ENCODE peak calls at places on chromosomes 4 and X, in eight cellular contexts. Y, G, R, T, K, V, H and Q are unnamed samples.

GRCh38 chr4:110823251-110823650 is 200.4 kb upstream of the PITX2 start:
- DNase-seq in Y (peak), R (no peak), G (peak), V (peak), T (no peak), K (no peak), H (no peak), Q (no peak)

GRCh38 chr4:8115916-8116315 is 42.7 kb downstream of the ABLIM2 start:
- DNase-seq in T (no peak), Y (no peak), K (no peak), H (no peak), G (no peak), R (no peak), V (no peak), Q (no peak)

GRCh38 chr4:11228575-11228974 is 200.1 kb downstream of the HS3ST1 start:
- DNase-seq in V (no peak), R (no peak), G (no peak), H (no peak), K (no peak), Y (no peak), T (no peak), Q (no peak)

GRCh38 chr4:3651267-3651846 is 114.8 kb upstream of the ADRA2C start:
- DNase-seq in R (no peak), V (no peak), K (no peak), Y (no peak), T (no peak), H (no peak), G (no peak), Q (peak)

GRCh38 chrX:7072856-7073255 is 74.7 kb upstream of the STS start:
- DNase-seq in V (no peak), H (no peak), T (no peak), R (no peak), Y (no peak), K (no peak), G (no peak), Q (no peak)

GRCh38 chr4:106746451-106746850 is 289.7 kb downstream of the DKK2 start:
- DNase-seq in T (no peak), K (no peak), V (peak), R (no peak), G (peak), Y (no peak), H (no peak), Q (no peak)

GRCh38 chr4:122050836-122051235 is 99.0 kb upstream of the TRPC3 start:
- DNase-seq in Y (no peak), T (no peak), K (no peak), R (no peak), V (no peak), G (no peak), H (no peak), Q (no peak)

GRCh38 chr4:177546745-177547144 is 104.5 kb upstream of the AGA start:
- DNase-seq in T (no peak), H (no peak), K (no peak), G (no peak), R (no peak), V (no peak), Y (no peak), Q (no peak)

GRCh38 chr4:40856836-40857362 is 107.1 kb downstream of the NSUN7 start:
- DNase-seq in K (peak), Y (peak), R (peak), T (peak), V (no peak), G (no peak), H (peak), Q (no peak)

GRCh38 chr4:16125571-16126445 is 42.0 kb upstream of the PROM1 start:
- DNase-seq in T (no peak), H (no peak), G (peak), Y (no peak), K (no peak), R (no peak), V (no peak), Q (no peak)

GRCh38 chrX:119618439-119618838 is 12.2 kb upstream of the NKRF start:
- DNase-seq in Y (no peak), R (no peak), G (no peak), K (no peak), T (peak), V (no peak), H (no peak), Q (no peak)

GRCh38 chr4:89486042-89486441 is 178.4 kb upstream of the GPRIN3 start:
- DNase-seq in Y (peak), V (no peak), H (no peak), T (no peak), R (no peak), K (peak), G (peak), Q (no peak)